ENCODE peak calls at places on chromosomes 11 and 22, in seven cellular contexts. One of them, this sample, is unnamed. For H3K36me3, the result is how much of the 10 kb centered on the place peaks cover.

GRCh38 chr22:44677299-44678244 is 24.4 kb upstream of the PRR5 start:
- DNase-seq in heart right ventricle: no peak
- DNase-seq in psoas muscle: no peak
- DNase-seq in pancreas: no peak
- DNase-seq in heart left ventricle: no peak
- DNase-seq in aorta: no peak
- DNase-seq in CD8-positive, alpha-beta memory T cell: no peak
- DNase-seq in this sample: no peak

GRCh38 chr11:68961245-68961644 is 19.5 kb downstream of the MRGPRD start:
- DNase-seq in heart right ventricle: no peak
- DNase-seq in psoas muscle: peak
- DNase-seq in pancreas: no peak
- DNase-seq in heart left ventricle: no peak
- DNase-seq in aorta: no peak
- DNase-seq in CD8-positive, alpha-beta memory T cell: no peak
- DNase-seq in this sample: no peak

GRCh38 chr11:119371778-119372182 is 9.7 kb downstream of the USP2 start:
- DNase-seq in heart right ventricle: no peak
- DNase-seq in psoas muscle: peak
- DNase-seq in pancreas: no peak
- DNase-seq in heart left ventricle: no peak
- DNase-seq in aorta: no peak
- DNase-seq in CD8-positive, alpha-beta memory T cell: no peak
- DNase-seq in this sample: no peak

GRCh38 chr11:122852071-122852831 is 14.0 kb downstream of the CRTAM start:
- DNase-seq in heart right ventricle: no peak
- DNase-seq in psoas muscle: no peak
- DNase-seq in pancreas: no peak
- DNase-seq in heart left ventricle: no peak
- DNase-seq in aorta: no peak
- DNase-seq in CD8-positive, alpha-beta memory T cell: no peak
- DNase-seq in this sample: no peak

GRCh38 chr22:25364281-25364680 is 144.8 kb downstream of the CRYBB2 start:
- DNase-seq in heart right ventricle: no peak
- DNase-seq in psoas muscle: peak
- DNase-seq in pancreas: no peak
- DNase-seq in heart left ventricle: no peak
- DNase-seq in aorta: peak
- DNase-seq in CD8-positive, alpha-beta memory T cell: no peak
- DNase-seq in this sample: no peak

GRCh38 chr11:72812968-72813739 is 1.1 kb upstream of the ATG16L2 start:
- DNase-seq in heart right ventricle: no peak
- DNase-seq in psoas muscle: peak
- DNase-seq in pancreas: no peak
- DNase-seq in heart left ventricle: no peak
- DNase-seq in aorta: peak
- DNase-seq in CD8-positive, alpha-beta memory T cell: peak
- DNase-seq in this sample: peak

GRCh38 chr11:121566279-121567168 is 113.8 kb upstream of the SORL1-AS1 start:
- DNase-seq in heart right ventricle: no peak
- DNase-seq in psoas muscle: no peak
- DNase-seq in pancreas: no peak
- DNase-seq in heart left ventricle: no peak
- DNase-seq in aorta: no peak
- DNase-seq in CD8-positive, alpha-beta memory T cell: no peak
- DNase-seq in this sample: no peak

GRCh38 chr11:65920035-65920802 is 993 bp downstream of the DRAP1 start:
- DNase-seq in heart right ventricle: no peak
- DNase-seq in psoas muscle: no peak
- DNase-seq in pancreas: peak
- DNase-seq in heart left ventricle: no peak
- DNase-seq in aorta: peak
- DNase-seq in CD8-positive, alpha-beta memory T cell: no peak
- DNase-seq in this sample: no peak

GRCh38 chr11:133911169-133911568 is 45.6 kb downstream of the IGSF9B start:
- DNase-seq in heart right ventricle: no peak
- DNase-seq in psoas muscle: no peak
- DNase-seq in pancreas: no peak
- DNase-seq in heart left ventricle: no peak
- DNase-seq in aorta: peak
- DNase-seq in CD8-positive, alpha-beta memory T cell: no peak
- DNase-seq in this sample: no peak

GRCh38 chr11:122293298-122294023 is 177.4 kb upstream of the BLID start:
- DNase-seq in heart right ventricle: no peak
- DNase-seq in psoas muscle: no peak
- DNase-seq in pancreas: no peak
- DNase-seq in heart left ventricle: no peak
- DNase-seq in aorta: no peak
- DNase-seq in CD8-positive, alpha-beta memory T cell: no peak
- DNase-seq in this sample: no peak

GRCh38 chr11:133834399-133835257 is 10.7 kb downstream of the SPATA19 start:
- DNase-seq in heart right ventricle: no peak
- DNase-seq in psoas muscle: no peak
- DNase-seq in pancreas: no peak
- DNase-seq in heart left ventricle: no peak
- DNase-seq in aorta: no peak
- DNase-seq in CD8-positive, alpha-beta memory T cell: no peak
- DNase-seq in this sample: no peak

GRCh38 chr11:66011785-66012303 is at the start of gene CST6:
- DNase-seq in heart right ventricle: no peak
- DNase-seq in psoas muscle: no peak
- DNase-seq in pancreas: no peak
- DNase-seq in heart left ventricle: no peak
- DNase-seq in aorta: no peak
- DNase-seq in CD8-positive, alpha-beta memory T cell: no peak
- DNase-seq in this sample: no peak

GRCh38 chr11:128424271-128424709 is 163.1 kb downstream of the ETS1 start:
- DNase-seq in heart right ventricle: peak
- DNase-seq in psoas muscle: peak
- DNase-seq in pancreas: no peak
- DNase-seq in heart left ventricle: peak
- DNase-seq in aorta: peak
- DNase-seq in CD8-positive, alpha-beta memory T cell: no peak
- DNase-seq in this sample: no peak

GRCh38 chr11:11787305-11788066 is 54.3 kb upstream of the USP47 start:
- DNase-seq in heart right ventricle: peak
- DNase-seq in psoas muscle: peak
- DNase-seq in pancreas: peak
- DNase-seq in heart left ventricle: peak
- DNase-seq in aorta: peak
- DNase-seq in CD8-positive, alpha-beta memory T cell: peak
- DNase-seq in this sample: peak

GRCh38 chr11:2591805-2592204 is 108.0 kb downstream of the KCNQ1OT1 start:
- DNase-seq in heart right ventricle: peak
- DNase-seq in psoas muscle: peak
- DNase-seq in pancreas: no peak
- DNase-seq in heart left ventricle: no peak
- DNase-seq in aorta: no peak
- DNase-seq in CD8-positive, alpha-beta memory T cell: no peak
- DNase-seq in this sample: no peak

DNA sequence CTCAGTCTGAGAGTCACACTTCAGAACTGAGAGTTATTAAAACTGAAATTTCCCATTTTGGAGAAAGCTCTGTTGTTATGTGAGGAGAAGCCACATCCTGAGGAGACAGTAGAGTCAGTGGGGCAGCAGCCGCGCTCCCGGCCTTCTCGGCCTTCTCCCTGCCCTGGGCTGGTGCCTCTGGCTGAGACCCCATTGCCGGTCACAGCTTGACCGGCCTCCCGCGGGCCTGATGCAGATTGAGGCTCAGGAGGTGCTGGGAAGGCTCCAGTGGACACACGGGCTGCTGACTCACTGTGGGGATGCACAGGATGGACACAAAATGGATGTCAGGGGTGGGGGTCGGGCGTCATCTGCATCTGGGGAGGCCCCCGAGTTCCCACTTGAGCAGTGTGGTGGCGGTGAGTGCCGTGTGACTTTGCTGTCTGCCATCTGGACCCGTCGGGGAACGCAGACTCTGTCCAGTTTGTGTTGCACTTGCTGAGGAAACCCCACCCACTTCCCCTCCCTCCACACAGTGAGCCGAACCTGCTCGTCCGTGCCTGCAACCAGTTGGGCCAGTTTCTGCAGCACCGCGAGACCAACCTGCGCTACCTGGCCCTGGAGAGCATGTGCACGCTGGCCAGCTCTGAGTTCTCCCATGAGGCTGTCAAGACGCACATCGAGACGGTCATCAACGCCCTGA is 50.1 kb downstream of the MUC6 start:
- DNase-seq in heart right ventricle: no peak
- DNase-seq in psoas muscle: no peak
- DNase-seq in pancreas: no peak
- DNase-seq in heart left ventricle: no peak
- DNase-seq in aorta: no peak
- DNase-seq in CD8-positive, alpha-beta memory T cell: no peak
- DNase-seq in this sample: peak
- H3K36me3 ChIP-seq in heart right ventricle: half or more
- H3K36me3 ChIP-seq in psoas muscle: under half
- H3K36me3 ChIP-seq in pancreas: under half
- H3K36me3 ChIP-seq in heart left ventricle: under half
- H3K36me3 ChIP-seq in aorta: under half
- H3K36me3 ChIP-seq in CD8-positive, alpha-beta memory T cell: under half
- H3K36me3 ChIP-seq in this sample: half or more

DNA sequence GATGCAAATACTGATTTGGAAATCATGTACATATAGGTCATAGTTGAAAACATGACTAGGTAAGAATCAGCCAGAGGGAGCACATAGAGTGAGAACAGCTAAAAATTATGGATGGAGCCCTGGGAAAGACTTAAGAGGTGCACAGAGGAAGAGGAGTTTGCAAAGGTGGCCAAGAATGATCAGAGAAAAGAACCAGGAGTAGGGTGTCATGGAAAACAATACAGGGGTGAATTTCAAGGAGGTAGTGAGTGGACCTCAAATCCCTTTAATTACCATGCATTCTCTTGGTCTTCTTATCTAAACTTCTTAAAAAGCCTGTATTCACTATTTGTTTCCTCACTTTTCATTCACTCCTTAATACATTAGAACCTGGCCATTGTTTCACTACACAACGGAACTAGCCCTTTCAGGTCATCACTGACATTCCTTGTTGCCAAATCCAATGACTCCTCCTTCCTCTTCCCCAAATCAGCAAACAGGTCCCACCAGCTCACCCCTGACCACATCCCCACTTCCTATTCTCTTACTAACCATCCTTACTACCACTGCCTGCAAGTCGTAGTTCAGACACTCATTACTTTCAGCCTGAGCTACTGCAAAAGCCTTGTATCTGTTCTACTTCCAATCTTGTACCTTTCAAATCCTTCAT is 22.6 kb downstream of the BUD13 start:
- DNase-seq in heart right ventricle: no peak
- DNase-seq in psoas muscle: no peak
- DNase-seq in pancreas: no peak
- DNase-seq in heart left ventricle: no peak
- DNase-seq in aorta: no peak
- DNase-seq in CD8-positive, alpha-beta memory T cell: no peak
- DNase-seq in this sample: no peak
- H3K36me3 ChIP-seq in heart right ventricle: half or more
- H3K36me3 ChIP-seq in psoas muscle: under half
- H3K36me3 ChIP-seq in pancreas: under half
- H3K36me3 ChIP-seq in heart left ventricle: under half
- H3K36me3 ChIP-seq in aorta: under half
- H3K36me3 ChIP-seq in CD8-positive, alpha-beta memory T cell: under half
- H3K36me3 ChIP-seq in this sample: half or more

GRCh38 chr11:70435765-70436500 is 37.6 kb downstream of the CTTN start:
- DNase-seq in heart right ventricle: no peak
- DNase-seq in psoas muscle: no peak
- DNase-seq in pancreas: no peak
- DNase-seq in heart left ventricle: no peak
- DNase-seq in aorta: no peak
- DNase-seq in CD8-positive, alpha-beta memory T cell: no peak
- DNase-seq in this sample: no peak

GRCh38 chr11:70433966-70434812 is 35.9 kb downstream of the CTTN start:
- DNase-seq in heart right ventricle: no peak
- DNase-seq in psoas muscle: peak
- DNase-seq in pancreas: no peak
- DNase-seq in heart left ventricle: no peak
- DNase-seq in aorta: peak
- DNase-seq in CD8-positive, alpha-beta memory T cell: no peak
- DNase-seq in this sample: no peak

GRCh38 chr11:70434813-70435300 is 36.5 kb downstream of the CTTN start:
- DNase-seq in heart right ventricle: no peak
- DNase-seq in psoas muscle: no peak
- DNase-seq in pancreas: no peak
- DNase-seq in heart left ventricle: no peak
- DNase-seq in aorta: no peak
- DNase-seq in CD8-positive, alpha-beta memory T cell: no peak
- DNase-seq in this sample: no peak

GRCh38 chr11:70436501-70436860 is 38.2 kb downstream of the CTTN start:
- DNase-seq in heart right ventricle: no peak
- DNase-seq in psoas muscle: no peak
- DNase-seq in pancreas: no peak
- DNase-seq in heart left ventricle: no peak
- DNase-seq in aorta: no peak
- DNase-seq in CD8-positive, alpha-beta memory T cell: no peak
- DNase-seq in this sample: no peak

DNA sequence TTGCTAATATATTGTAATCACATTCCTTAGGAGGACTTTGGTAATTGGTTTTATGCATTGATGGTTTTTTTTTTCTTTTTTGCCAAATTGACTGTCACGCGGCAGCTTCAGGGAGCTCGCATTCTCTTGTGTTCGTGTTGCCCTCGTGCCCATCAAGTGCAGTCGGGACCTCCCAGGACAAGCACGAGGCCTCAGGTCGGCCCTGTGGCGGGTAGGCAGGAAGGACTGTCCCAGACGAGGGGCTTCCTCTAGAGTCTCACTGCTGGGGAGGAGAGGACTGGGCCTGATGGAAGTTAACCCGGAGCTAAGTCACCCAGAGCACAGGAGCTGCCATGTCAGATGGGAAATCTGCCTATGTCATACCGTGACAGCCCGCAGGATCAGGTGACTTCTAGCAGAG is 37.0 kb downstream of the CTTN start:
- DNase-seq in heart right ventricle: no peak
- DNase-seq in psoas muscle: no peak
- DNase-seq in pancreas: no peak
- DNase-seq in heart left ventricle: no peak
- DNase-seq in aorta: no peak
- DNase-seq in CD8-positive, alpha-beta memory T cell: no peak
- DNase-seq in this sample: no peak
- H3K36me3 ChIP-seq in heart right ventricle: half or more
- H3K36me3 ChIP-seq in psoas muscle: under half
- H3K36me3 ChIP-seq in pancreas: under half
- H3K36me3 ChIP-seq in heart left ventricle: under half
- H3K36me3 ChIP-seq in aorta: under half
- H3K36me3 ChIP-seq in CD8-positive, alpha-beta memory T cell: under half
- H3K36me3 ChIP-seq in this sample: half or more

DNA sequence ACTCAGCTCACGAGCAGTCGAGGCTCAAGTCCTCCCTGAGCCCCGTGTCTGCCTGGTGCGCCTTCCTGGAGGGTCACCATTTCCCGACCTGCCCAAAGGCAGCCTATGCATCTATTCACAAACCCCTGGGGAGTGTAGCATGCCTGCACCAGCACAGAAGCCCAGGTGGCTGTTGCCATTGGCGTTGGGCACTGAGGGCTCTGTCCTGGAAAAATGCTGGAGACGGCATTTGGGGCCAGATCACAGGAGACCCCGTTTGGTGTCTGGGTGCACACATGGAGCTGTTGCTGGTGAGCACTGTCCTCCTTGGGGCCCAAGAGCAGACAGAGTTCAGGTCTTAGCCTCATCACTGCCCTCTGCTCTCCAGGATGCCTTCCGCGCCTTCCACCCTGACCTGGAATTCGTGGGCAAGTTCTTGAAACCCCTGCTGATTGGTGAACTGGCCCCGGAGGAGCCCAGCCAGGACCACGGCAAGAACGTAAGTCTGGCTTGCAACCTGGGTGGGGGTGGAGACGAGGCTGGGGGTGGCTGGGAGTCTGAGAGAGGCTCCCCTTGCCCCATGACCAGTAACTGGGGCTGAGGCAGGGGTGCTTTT is 9.4 kb downstream of the FADS2 start:
- DNase-seq in heart right ventricle: no peak
- DNase-seq in psoas muscle: no peak
- DNase-seq in pancreas: no peak
- DNase-seq in heart left ventricle: no peak
- DNase-seq in aorta: no peak
- DNase-seq in CD8-positive, alpha-beta memory T cell: no peak
- DNase-seq in this sample: no peak
- H3K36me3 ChIP-seq in heart right ventricle: under half
- H3K36me3 ChIP-seq in psoas muscle: under half
- H3K36me3 ChIP-seq in pancreas: under half
- H3K36me3 ChIP-seq in heart left ventricle: under half
- H3K36me3 ChIP-seq in aorta: under half
- H3K36me3 ChIP-seq in CD8-positive, alpha-beta memory T cell: under half
- H3K36me3 ChIP-seq in this sample: under half

This sample was measured in stomach.